ENCODE peak calls at places on chromosomes 4 and X, in seven cellular contexts. One of them, this sample, is unnamed.

GRCh38 chrX:147948531-147948930 is 32.6 kb upstream of the FMR1NB start:
- DNase-seq in cardiac muscle cell: no peak
- DNase-seq in right atrium auricular region: no peak
- DNase-seq in thoracic aorta: no peak
- DNase-seq in GM23338: no peak
- DNase-seq in choroid plexus epithelial cell: no peak
- DNase-seq in uterus: no peak
- DNase-seq in this sample: no peak

GRCh38 chrX:148426467-148426866 is 74.0 kb upstream of the AFF2 start:
- DNase-seq in GM23338: peak
- DNase-seq in choroid plexus epithelial cell: no peak
- DNase-seq in uterus: no peak
- DNase-seq in thoracic aorta: no peak
- DNase-seq in right atrium auricular region: no peak
- DNase-seq in cardiac muscle cell: no peak
- DNase-seq in this sample: no peak

GRCh38 chr4:15955670-15956069 is 7.3 kb downstream of the FGFBP2 start:
- DNase-seq in uterus: no peak
- DNase-seq in thoracic aorta: no peak
- DNase-seq in GM23338: no peak
- DNase-seq in right atrium auricular region: no peak
- DNase-seq in choroid plexus epithelial cell: peak
- DNase-seq in cardiac muscle cell: peak
- DNase-seq in this sample: no peak

GRCh38 chr4:7873881-7874280 is 65.8 kb downstream of the AFAP1 start:
- DNase-seq in cardiac muscle cell: no peak
- DNase-seq in thoracic aorta: no peak
- DNase-seq in choroid plexus epithelial cell: no peak
- DNase-seq in uterus: no peak
- DNase-seq in right atrium auricular region: no peak
- DNase-seq in GM23338: no peak
- DNase-seq in this sample: no peak

GRCh38 chr4:151418385-151418784 is 9.4 kb downstream of the FHIP1A start:
- DNase-seq in cardiac muscle cell: peak
- DNase-seq in GM23338: no peak
- DNase-seq in thoracic aorta: no peak
- DNase-seq in uterus: no peak
- DNase-seq in choroid plexus epithelial cell: peak
- DNase-seq in right atrium auricular region: no peak
- DNase-seq in this sample: no peak

GRCh38 chr4:163256680-163257343 is 75.6 kb downstream of the NPY1R start:
- DNase-seq in choroid plexus epithelial cell: no peak
- DNase-seq in GM23338: no peak
- DNase-seq in cardiac muscle cell: no peak
- DNase-seq in thoracic aorta: no peak
- DNase-seq in uterus: no peak
- DNase-seq in right atrium auricular region: no peak
- DNase-seq in this sample: peak

GRCh38 chr4:77815651-77816050 is 3.5 kb downstream of the CNOT6L start:
- DNase-seq in thoracic aorta: no peak
- DNase-seq in cardiac muscle cell: no peak
- DNase-seq in uterus: no peak
- DNase-seq in right atrium auricular region: no peak
- DNase-seq in choroid plexus epithelial cell: no peak
- DNase-seq in GM23338: no peak
- DNase-seq in this sample: no peak

GRCh38 chrX:154458116-154458953 is at the start of gene PLXNA3:
- DNase-seq in uterus: peak
- DNase-seq in thoracic aorta: no peak
- DNase-seq in GM23338: peak
- DNase-seq in choroid plexus epithelial cell: peak
- DNase-seq in right atrium auricular region: no peak
- DNase-seq in cardiac muscle cell: peak
- DNase-seq in this sample: no peak

GRCh38 chr4:25308266-25308665 is 4.3 kb upstream of the ZCCHC4 start:
- DNase-seq in GM23338: no peak
- DNase-seq in cardiac muscle cell: no peak
- DNase-seq in right atrium auricular region: no peak
- DNase-seq in choroid plexus epithelial cell: no peak
- DNase-seq in thoracic aorta: no peak
- DNase-seq in uterus: no peak
- DNase-seq in this sample: no peak

GRCh38 chr4:7803992-7804758 is 135.5 kb downstream of the AFAP1 start:
- DNase-seq in cardiac muscle cell: peak
- DNase-seq in uterus: peak
- DNase-seq in right atrium auricular region: peak
- DNase-seq in GM23338: peak
- DNase-seq in thoracic aorta: no peak
- DNase-seq in choroid plexus epithelial cell: peak
- DNase-seq in this sample: peak

GRCh38 chr4:113586072-113586471 is 175.5 kb downstream of the CAMK2D start:
- DNase-seq in thoracic aorta: no peak
- DNase-seq in choroid plexus epithelial cell: peak
- DNase-seq in right atrium auricular region: no peak
- DNase-seq in cardiac muscle cell: no peak
- DNase-seq in uterus: no peak
- DNase-seq in GM23338: no peak
- DNase-seq in this sample: no peak

GRCh38 chr4:169627307-169627706 is 6.9 kb downstream of the CLCN3 start:
- DNase-seq in GM23338: no peak
- DNase-seq in thoracic aorta: no peak
- DNase-seq in right atrium auricular region: no peak
- DNase-seq in uterus: no peak
- DNase-seq in choroid plexus epithelial cell: no peak
- DNase-seq in cardiac muscle cell: no peak
- DNase-seq in this sample: no peak

GRCh38 chr4:19381068-19381467 is 870.6 kb upstream of the SLIT2 start:
- DNase-seq in uterus: no peak
- DNase-seq in right atrium auricular region: no peak
- DNase-seq in GM23338: no peak
- DNase-seq in cardiac muscle cell: peak
- DNase-seq in choroid plexus epithelial cell: peak
- DNase-seq in thoracic aorta: no peak
- DNase-seq in this sample: no peak

GRCh38 chr4:5706486-5707290 is 1.7 kb downstream of the EVC2 start:
- DNase-seq in cardiac muscle cell: no peak
- DNase-seq in choroid plexus epithelial cell: no peak
- DNase-seq in thoracic aorta: no peak
- DNase-seq in GM23338: no peak
- DNase-seq in uterus: no peak
- DNase-seq in right atrium auricular region: no peak
- DNase-seq in this sample: no peak

GRCh38 chr4:84263415-84263814 is 235.7 kb downstream of the NKX6-1 start:
- DNase-seq in thoracic aorta: no peak
- DNase-seq in uterus: no peak
- DNase-seq in cardiac muscle cell: no peak
- DNase-seq in GM23338: no peak
- DNase-seq in right atrium auricular region: no peak
- DNase-seq in choroid plexus epithelial cell: no peak
- DNase-seq in this sample: no peak

GRCh38 chrX:24982306-24982965 is 33.3 kb downstream of the ARX start:
- DNase-seq in cardiac muscle cell: no peak
- DNase-seq in thoracic aorta: no peak
- DNase-seq in choroid plexus epithelial cell: no peak
- DNase-seq in uterus: no peak
- DNase-seq in GM23338: no peak
- DNase-seq in right atrium auricular region: no peak
- DNase-seq in this sample: no peak

GRCh38 chr4:126364290-126364978 is 1049.7 kb downstream of the FAT4 start:
- DNase-seq in cardiac muscle cell: no peak
- DNase-seq in right atrium auricular region: no peak
- DNase-seq in thoracic aorta: no peak
- DNase-seq in choroid plexus epithelial cell: peak
- DNase-seq in GM23338: no peak
- DNase-seq in uterus: no peak
- DNase-seq in this sample: no peak

GRCh38 chr4:622996-623913 is 2.1 kb upstream of the PDE6B start:
- DNase-seq in thoracic aorta: no peak
- DNase-seq in choroid plexus epithelial cell: no peak
- DNase-seq in right atrium auricular region: no peak
- DNase-seq in cardiac muscle cell: no peak
- DNase-seq in uterus: no peak
- DNase-seq in GM23338: no peak
- DNase-seq in this sample: no peak

GRCh38 chrX:15815779-15816452 is 25.6 kb downstream of the ZRSR2 start:
- DNase-seq in right atrium auricular region: no peak
- DNase-seq in choroid plexus epithelial cell: peak
- DNase-seq in uterus: no peak
- DNase-seq in cardiac muscle cell: peak
- DNase-seq in GM23338: peak
- DNase-seq in thoracic aorta: no peak
- DNase-seq in this sample: no peak

DNA sequence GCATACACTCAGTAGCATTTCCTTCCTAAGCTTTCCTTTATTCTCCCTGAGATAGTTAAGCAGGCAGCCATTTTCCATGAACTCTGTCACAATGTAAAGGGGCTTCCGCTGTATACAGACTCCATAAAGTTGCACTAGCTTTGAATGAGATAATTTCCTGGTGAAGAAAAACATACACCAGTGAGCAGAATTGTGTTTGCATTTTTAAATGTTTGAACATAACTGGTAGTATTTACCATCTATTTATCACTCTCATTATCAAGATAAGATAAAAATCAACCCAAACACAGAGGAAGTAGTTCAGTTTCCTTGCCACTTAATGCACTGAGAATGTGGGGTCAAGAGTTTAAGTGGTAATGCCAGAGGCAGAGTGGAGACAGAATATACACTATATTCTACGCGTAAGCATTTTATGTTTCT is 54.1 kb downstream of the TXK start:
- DNase-seq in thoracic aorta: no peak
- DNase-seq in GM23338: no peak
- DNase-seq in choroid plexus epithelial cell: peak
- DNase-seq in uterus: no peak
- DNase-seq in right atrium auricular region: no peak
- DNase-seq in cardiac muscle cell: no peak
- DNase-seq in this sample: no peak
- H3K4me3 ChIP-seq in thoracic aorta: no peak
- H3K4me3 ChIP-seq in GM23338: no peak
- H3K4me3 ChIP-seq in choroid plexus epithelial cell: no peak
- H3K4me3 ChIP-seq in uterus: no peak
- H3K4me3 ChIP-seq in right atrium auricular region: no peak
- H3K4me3 ChIP-seq in cardiac muscle cell: no peak
- H3K4me3 ChIP-seq in this sample: no peak

GRCh38 chr4:2363056-2363719 is 55.3 kb downstream of the ZFYVE28 start:
- DNase-seq in cardiac muscle cell: no peak
- DNase-seq in right atrium auricular region: no peak
- DNase-seq in GM23338: no peak
- DNase-seq in thoracic aorta: no peak
- DNase-seq in uterus: no peak
- DNase-seq in choroid plexus epithelial cell: no peak
- DNase-seq in this sample: no peak
- TF ChIP-seq CTCF in cardiac muscle cell: no peak
- TF ChIP-seq CTCF in right atrium auricular region: no peak
- TF ChIP-seq CTCF in GM23338: no peak
- TF ChIP-seq CTCF in thoracic aorta: no peak
- TF ChIP-seq CTCF in uterus: no peak
- TF ChIP-seq CTCF in choroid plexus epithelial cell: no peak
- TF ChIP-seq CTCF in this sample: no peak

GRCh38 chrX:133792198-133792953 is 193.0 kb downstream of the GPC3 start:
- DNase-seq in thoracic aorta: no peak
- DNase-seq in right atrium auricular region: peak
- DNase-seq in uterus: peak
- DNase-seq in choroid plexus epithelial cell: peak
- DNase-seq in cardiac muscle cell: peak
- DNase-seq in GM23338: peak
- DNase-seq in this sample: peak
- H3K4me3 ChIP-seq in thoracic aorta: peak
- H3K4me3 ChIP-seq in right atrium auricular region: no peak
- H3K4me3 ChIP-seq in uterus: no peak
- H3K4me3 ChIP-seq in choroid plexus epithelial cell: peak
- H3K4me3 ChIP-seq in cardiac muscle cell: no peak
- H3K4me3 ChIP-seq in GM23338: no peak
- H3K4me3 ChIP-seq in this sample: no peak

GRCh38 chr4:159103406-159104131 is 690 bp downstream of the RAPGEF2 start:
- DNase-seq in thoracic aorta: peak
- DNase-seq in right atrium auricular region: no peak
- DNase-seq in cardiac muscle cell: peak
- DNase-seq in choroid plexus epithelial cell: peak
- DNase-seq in GM23338: peak
- DNase-seq in uterus: peak
- DNase-seq in this sample: peak
- TF ChIP-seq CTCF in thoracic aorta: no peak
- TF ChIP-seq CTCF in right atrium auricular region: peak
- TF ChIP-seq CTCF in cardiac muscle cell: no peak
- TF ChIP-seq CTCF in choroid plexus epithelial cell: no peak
- TF ChIP-seq CTCF in GM23338: no peak
- TF ChIP-seq CTCF in uterus: no peak
- TF ChIP-seq CTCF in this sample: no peak

GRCh38 chr4:52036875-52037274 is 1.2 kb downstream of the SGCB start:
- DNase-seq in choroid plexus epithelial cell: no peak
- DNase-seq in GM23338: no peak
- DNase-seq in uterus: no peak
- DNase-seq in cardiac muscle cell: no peak
- DNase-seq in thoracic aorta: no peak
- DNase-seq in right atrium auricular region: no peak
- DNase-seq in this sample: no peak
- H3K4me3 ChIP-seq in choroid plexus epithelial cell: peak
- H3K4me3 ChIP-seq in GM23338: peak
- H3K4me3 ChIP-seq in uterus: peak
- H3K4me3 ChIP-seq in cardiac muscle cell: peak
- H3K4me3 ChIP-seq in thoracic aorta: peak
- H3K4me3 ChIP-seq in right atrium auricular region: peak
- H3K4me3 ChIP-seq in this sample: no peak

DNA sequence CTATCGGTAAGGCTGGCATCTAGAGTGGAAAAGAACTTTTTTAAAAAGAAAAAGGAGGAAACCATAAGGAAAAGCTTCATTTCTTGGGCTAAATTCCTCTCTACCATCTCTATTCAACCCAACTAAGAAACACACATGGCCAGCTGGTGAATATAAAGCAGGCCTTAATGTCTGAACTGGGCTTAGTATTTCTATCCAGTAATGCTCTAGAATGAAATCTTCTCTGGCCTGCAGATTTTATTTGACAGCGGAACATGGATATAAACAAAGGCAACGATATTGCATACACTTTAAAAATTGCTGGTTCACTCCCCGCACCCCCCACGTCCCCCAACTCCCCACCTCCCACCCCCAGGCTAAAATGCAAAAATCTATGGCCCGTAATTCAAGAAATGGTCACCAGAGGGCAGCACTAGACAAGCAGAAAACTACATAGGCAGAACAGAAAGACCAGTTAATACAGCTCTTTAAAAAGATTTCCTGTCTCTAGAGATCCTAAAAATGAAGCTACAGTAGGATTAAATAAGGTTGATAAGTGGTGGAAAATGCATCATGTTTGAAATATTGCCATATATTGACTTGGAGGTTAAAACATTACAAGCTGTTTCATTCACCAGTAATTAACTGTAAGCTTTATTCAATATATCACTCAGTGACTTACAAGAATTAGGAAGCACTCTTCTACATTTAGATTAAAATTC is 155.2 kb upstream of the GALNT7 start:
- DNase-seq in right atrium auricular region: no peak
- DNase-seq in uterus: no peak
- DNase-seq in cardiac muscle cell: peak
- DNase-seq in choroid plexus epithelial cell: peak
- DNase-seq in GM23338: peak
- DNase-seq in thoracic aorta: no peak
- DNase-seq in this sample: peak
- TF ChIP-seq CTCF in right atrium auricular region: peak
- TF ChIP-seq CTCF in uterus: peak
- TF ChIP-seq CTCF in cardiac muscle cell: peak
- TF ChIP-seq CTCF in choroid plexus epithelial cell: peak
- TF ChIP-seq CTCF in GM23338: peak
- TF ChIP-seq CTCF in thoracic aorta: peak
- TF ChIP-seq CTCF in this sample: peak

GRCh38 chr4:87946766-87947165 is 28.7 kb upstream of the SPP1 start:
- DNase-seq in choroid plexus epithelial cell: no peak
- DNase-seq in thoracic aorta: no peak
- DNase-seq in GM23338: no peak
- DNase-seq in right atrium auricular region: no peak
- DNase-seq in uterus: no peak
- DNase-seq in cardiac muscle cell: no peak
- DNase-seq in this sample: no peak
- H3K4me3 ChIP-seq in choroid plexus epithelial cell: no peak
- H3K4me3 ChIP-seq in thoracic aorta: no peak
- H3K4me3 ChIP-seq in GM23338: no peak
- H3K4me3 ChIP-seq in right atrium auricular region: no peak
- H3K4me3 ChIP-seq in uterus: no peak
- H3K4me3 ChIP-seq in cardiac muscle cell: no peak
- H3K4me3 ChIP-seq in this sample: no peak

This sample was measured in lung.